ENCODE peak calls at places on chromosomes 7 and 10, in six cellular contexts. One of them, this sample, is unnamed.

GRCh38 chr10:49008056-49008455 is 68.4 kb upstream of the LRRC18 start:
- DNase-seq in T-helper 9 cell: no peak
- DNase-seq in activated naive CD4-positive, alpha-beta T cell: no peak
- DNase-seq in trophoblast cell: no peak
- DNase-seq in cardiac fibroblast: no peak
- DNase-seq in iPS DF 6.9: no peak
- DNase-seq in this sample: no peak

GRCh38 chr7:90568213-90568612 is 27.9 kb upstream of the CDK14 start:
- DNase-seq in T-helper 9 cell: no peak
- DNase-seq in iPS DF 6.9: no peak
- DNase-seq in activated naive CD4-positive, alpha-beta T cell: no peak
- DNase-seq in cardiac fibroblast: no peak
- DNase-seq in trophoblast cell: no peak
- DNase-seq in this sample: no peak

GRCh38 chr7:37988721-37989650 is 68.5 kb downstream of the EPDR1 start:
- DNase-seq in iPS DF 6.9: no peak
- DNase-seq in activated naive CD4-positive, alpha-beta T cell: no peak
- DNase-seq in cardiac fibroblast: peak; percentile 5
- DNase-seq in trophoblast cell: no peak
- DNase-seq in T-helper 9 cell: no peak
- DNase-seq in this sample: no peak

GRCh38 chr7:50584386-50584785 is 19.2 kb upstream of the DDC start:
- DNase-seq in cardiac fibroblast: no peak
- DNase-seq in activated naive CD4-positive, alpha-beta T cell: no peak
- DNase-seq in trophoblast cell: no peak
- DNase-seq in T-helper 9 cell: no peak
- DNase-seq in iPS DF 6.9: no peak
- DNase-seq in this sample: no peak

GRCh38 chr7:37724732-37725131 is 41.2 kb downstream of the GPR141 start:
- DNase-seq in T-helper 9 cell: no peak
- DNase-seq in activated naive CD4-positive, alpha-beta T cell: no peak
- DNase-seq in iPS DF 6.9: no peak
- DNase-seq in trophoblast cell: no peak
- DNase-seq in cardiac fibroblast: no peak
- DNase-seq in this sample: no peak

GRCh38 chr10:31051703-31052102 is 20.0 kb upstream of the ZNF438 start:
- DNase-seq in activated naive CD4-positive, alpha-beta T cell: no peak
- DNase-seq in iPS DF 6.9: no peak
- DNase-seq in cardiac fibroblast: peak; percentile 67
- DNase-seq in T-helper 9 cell: no peak
- DNase-seq in trophoblast cell: no peak
- DNase-seq in this sample: no peak

GRCh38 chr7:276230-276835 is 13.6 kb upstream of the FOXL3 start:
- DNase-seq in iPS DF 6.9: no peak
- DNase-seq in activated naive CD4-positive, alpha-beta T cell: no peak
- DNase-seq in trophoblast cell: no peak
- DNase-seq in T-helper 9 cell: no peak
- DNase-seq in cardiac fibroblast: no peak
- DNase-seq in this sample: no peak

GRCh38 chr10:70737977-70738376 is 47.2 kb downstream of the TBATA start:
- DNase-seq in T-helper 9 cell: no peak
- DNase-seq in trophoblast cell: no peak
- DNase-seq in cardiac fibroblast: no peak
- DNase-seq in iPS DF 6.9: no peak
- DNase-seq in activated naive CD4-positive, alpha-beta T cell: no peak
- DNase-seq in this sample: no peak

GRCh38 chr7:51647931-51648351 is 331.3 kb upstream of the COBL start:
- DNase-seq in trophoblast cell: no peak
- DNase-seq in activated naive CD4-positive, alpha-beta T cell: no peak
- DNase-seq in cardiac fibroblast: peak; percentile 28
- DNase-seq in T-helper 9 cell: no peak
- DNase-seq in iPS DF 6.9: no peak
- DNase-seq in this sample: no peak

GRCh38 chr10:110694263-110694662 is 50.1 kb downstream of the RBM20 start:
- DNase-seq in T-helper 9 cell: no peak
- DNase-seq in cardiac fibroblast: no peak
- DNase-seq in activated naive CD4-positive, alpha-beta T cell: no peak
- DNase-seq in iPS DF 6.9: no peak
- DNase-seq in trophoblast cell: no peak
- DNase-seq in this sample: no peak

GRCh38 chr7:64877714-64878610 is 25.1 kb upstream of the ZNF273 start:
- DNase-seq in cardiac fibroblast: no peak
- DNase-seq in activated naive CD4-positive, alpha-beta T cell: no peak
- DNase-seq in trophoblast cell: no peak
- DNase-seq in iPS DF 6.9: no peak
- DNase-seq in T-helper 9 cell: no peak
- DNase-seq in this sample: no peak

GRCh38 chr7:100894860-100895700 is 608 bp downstream of the ACHE start:
- DNase-seq in cardiac fibroblast: no peak
- DNase-seq in trophoblast cell: no peak
- DNase-seq in iPS DF 6.9: no peak
- DNase-seq in T-helper 9 cell: peak; percentile 50
- DNase-seq in activated naive CD4-positive, alpha-beta T cell: peak; percentile 45
- DNase-seq in this sample: peak; percentile 78

GRCh38 chr7:16846611-16847165 is 35.1 kb downstream of the AGR3 start:
- DNase-seq in iPS DF 6.9: no peak
- DNase-seq in trophoblast cell: peak; percentile 27
- DNase-seq in cardiac fibroblast: no peak
- DNase-seq in activated naive CD4-positive, alpha-beta T cell: no peak
- DNase-seq in T-helper 9 cell: no peak
- DNase-seq in this sample: no peak

GRCh38 chr7:1397491-1398327 is 61.6 kb downstream of the MICALL2 start:
- DNase-seq in T-helper 9 cell: no peak
- DNase-seq in trophoblast cell: peak; percentile 85
- DNase-seq in activated naive CD4-positive, alpha-beta T cell: no peak
- DNase-seq in cardiac fibroblast: peak; percentile 81
- DNase-seq in iPS DF 6.9: no peak
- DNase-seq in this sample: no peak

GRCh38 chr7:142785841-142786250 is 15.1 kb downstream of the PRSS2 start:
- DNase-seq in iPS DF 6.9: no peak
- DNase-seq in trophoblast cell: no peak
- DNase-seq in T-helper 9 cell: peak; percentile 61
- DNase-seq in cardiac fibroblast: no peak
- DNase-seq in activated naive CD4-positive, alpha-beta T cell: peak; percentile 55
- DNase-seq in this sample: peak; percentile 74

GRCh38 chr10:79129361-79129997 is 60.7 kb downstream of the ZMIZ1 start:
- DNase-seq in T-helper 9 cell: no peak
- DNase-seq in iPS DF 6.9: peak; percentile 52
- DNase-seq in trophoblast cell: no peak
- DNase-seq in activated naive CD4-positive, alpha-beta T cell: no peak
- DNase-seq in cardiac fibroblast: peak; percentile 38
- DNase-seq in this sample: no peak

GRCh38 chr10:128629111-128630096 is 503.2 kb upstream of the MKI67 start:
- DNase-seq in cardiac fibroblast: peak; percentile 0
- DNase-seq in trophoblast cell: peak; percentile 58
- DNase-seq in iPS DF 6.9: no peak
- DNase-seq in T-helper 9 cell: no peak
- DNase-seq in activated naive CD4-positive, alpha-beta T cell: no peak
- DNase-seq in this sample: no peak

GRCh38 chr10:117965984-117966383 is 80.8 kb downstream of the RAB11FIP2 start:
- DNase-seq in T-helper 9 cell: no peak
- DNase-seq in trophoblast cell: no peak
- DNase-seq in cardiac fibroblast: no peak
- DNase-seq in iPS DF 6.9: no peak
- DNase-seq in activated naive CD4-positive, alpha-beta T cell: no peak
- DNase-seq in this sample: no peak

GRCh38 chr7:95621404-95621803 is 25.1 kb upstream of the PDK4 start:
- DNase-seq in T-helper 9 cell: no peak
- DNase-seq in iPS DF 6.9: no peak
- DNase-seq in cardiac fibroblast: no peak
- DNase-seq in trophoblast cell: no peak
- DNase-seq in activated naive CD4-positive, alpha-beta T cell: no peak
- DNase-seq in this sample: no peak

GRCh38 chr7:21064698-21065648 is 278.3 kb upstream of the SP8 start:
- DNase-seq in T-helper 9 cell: no peak
- DNase-seq in activated naive CD4-positive, alpha-beta T cell: no peak
- DNase-seq in cardiac fibroblast: peak; percentile 37
- DNase-seq in iPS DF 6.9: no peak
- DNase-seq in trophoblast cell: no peak
- DNase-seq in this sample: no peak

GRCh38 chr10:31749981-31750850 is 178.4 kb downstream of the ARHGAP12 start:
- DNase-seq in T-helper 9 cell: no peak
- DNase-seq in iPS DF 6.9: no peak
- DNase-seq in trophoblast cell: no peak
- DNase-seq in cardiac fibroblast: peak; percentile 29
- DNase-seq in activated naive CD4-positive, alpha-beta T cell: no peak
- DNase-seq in this sample: no peak

GRCh38 chr7:41333506-41333905 is 369.4 kb downstream of the INHBA start:
- DNase-seq in iPS DF 6.9: no peak
- DNase-seq in cardiac fibroblast: peak; percentile 89
- DNase-seq in trophoblast cell: no peak
- DNase-seq in T-helper 9 cell: no peak
- DNase-seq in activated naive CD4-positive, alpha-beta T cell: no peak
- DNase-seq in this sample: no peak

GRCh38 chr10:133020193-133020817 is 67.4 kb upstream of the ADGRA1 start:
- DNase-seq in trophoblast cell: no peak
- DNase-seq in cardiac fibroblast: no peak
- DNase-seq in T-helper 9 cell: no peak
- DNase-seq in activated naive CD4-positive, alpha-beta T cell: no peak
- DNase-seq in iPS DF 6.9: no peak
- DNase-seq in this sample: no peak

GRCh38 chr7:46387646-46388045 is 466.6 kb upstream of the IGFBP3 start:
- DNase-seq in iPS DF 6.9: no peak
- DNase-seq in cardiac fibroblast: peak; percentile 88
- DNase-seq in T-helper 9 cell: no peak
- DNase-seq in trophoblast cell: no peak
- DNase-seq in activated naive CD4-positive, alpha-beta T cell: no peak
- DNase-seq in this sample: no peak

GRCh38 chr7:133504825-133505224 is 251.9 kb downstream of the EXOC4 start:
- DNase-seq in cardiac fibroblast: peak; percentile 31
- DNase-seq in trophoblast cell: no peak
- DNase-seq in T-helper 9 cell: no peak
- DNase-seq in iPS DF 6.9: no peak
- DNase-seq in activated naive CD4-positive, alpha-beta T cell: no peak
- DNase-seq in this sample: no peak

GRCh38 chr7:55509322-55509721 is 63.0 kb downstream of the VOPP1 start:
- DNase-seq in cardiac fibroblast: peak; percentile 59
- DNase-seq in T-helper 9 cell: no peak
- DNase-seq in iPS DF 6.9: no peak
- DNase-seq in activated naive CD4-positive, alpha-beta T cell: no peak
- DNase-seq in trophoblast cell: peak; percentile 16
- DNase-seq in this sample: no peak

GRCh38 chr10:86961481-86962091 is 3.2 kb downstream of the SNCG start:
- DNase-seq in iPS DF 6.9: no peak
- DNase-seq in trophoblast cell: no peak
- DNase-seq in T-helper 9 cell: no peak
- DNase-seq in activated naive CD4-positive, alpha-beta T cell: no peak
- DNase-seq in cardiac fibroblast: no peak
- DNase-seq in this sample: no peak

GRCh38 chr7:1749351-1749863 is 79.3 kb downstream of the ELFN1 start:
- DNase-seq in T-helper 9 cell: no peak
- DNase-seq in cardiac fibroblast: no peak
- DNase-seq in iPS DF 6.9: no peak
- DNase-seq in trophoblast cell: no peak
- DNase-seq in activated naive CD4-positive, alpha-beta T cell: no peak
- DNase-seq in this sample: no peak

GRCh38 chr10:101894742-101895141 is 51.1 kb upstream of the KCNIP2 start:
- DNase-seq in cardiac fibroblast: no peak
- DNase-seq in T-helper 9 cell: no peak
- DNase-seq in activated naive CD4-positive, alpha-beta T cell: no peak
- DNase-seq in iPS DF 6.9: no peak
- DNase-seq in trophoblast cell: no peak
- DNase-seq in this sample: no peak

GRCh38 chr7:97027427-97028234 is 3.0 kb upstream of the DLX5 start:
- DNase-seq in activated naive CD4-positive, alpha-beta T cell: peak; percentile 35
- DNase-seq in iPS DF 6.9: no peak
- DNase-seq in cardiac fibroblast: peak; percentile 89
- DNase-seq in T-helper 9 cell: peak; percentile 57
- DNase-seq in trophoblast cell: peak; percentile 85
- DNase-seq in this sample: peak; percentile 71

GRCh38 chr7:13988011-13988410 is 1.5 kb downstream of the ETV1 start:
- DNase-seq in cardiac fibroblast: peak; percentile 67
- DNase-seq in iPS DF 6.9: no peak
- DNase-seq in T-helper 9 cell: no peak
- DNase-seq in activated naive CD4-positive, alpha-beta T cell: no peak
- DNase-seq in trophoblast cell: no peak
- DNase-seq in this sample: no peak

GRCh38 chr10:8712653-8713052 is 658.2 kb downstream of the GATA3 start:
- DNase-seq in cardiac fibroblast: no peak
- DNase-seq in activated naive CD4-positive, alpha-beta T cell: no peak
- DNase-seq in iPS DF 6.9: no peak
- DNase-seq in trophoblast cell: peak; percentile 47
- DNase-seq in T-helper 9 cell: no peak
- DNase-seq in this sample: no peak